ENCODE peak calls at places on chromosomes 2 and 18, in six cellular contexts. I is testis, D is aorta, L is A549, F is prostate gland, Z is WERI-Rb-1. W is an unnamed sample.

GRCh38 chr2:230443540-230443939 is 27.5 kb downstream of the SP100 start:
- DNase-seq in I (no peak), D (no peak), L (no peak), F (no peak), Z (no peak), W (no peak)

GRCh38 chr2:46850742-46851141 is 64.9 kb downstream of the MCFD2 start:
- DNase-seq in I (peak), D (peak), L (no peak), F (peak), Z (no peak), W (no peak)

GRCh38 chr2:162037028-162037795 is 36.8 kb downstream of the DPP4 start:
- DNase-seq in I (no peak), D (no peak), L (no peak), F (no peak), Z (no peak), W (no peak)

GRCh38 chr18:34864836-34865497 is 154.9 kb downstream of the DTNA start:
- DNase-seq in I (no peak), D (no peak), L (no peak), F (no peak), Z (no peak), W (no peak)

GRCh38 chr18:21851327-21851961 is 110.9 kb downstream of the MIB1 start:
- DNase-seq in I (no peak), D (no peak), L (no peak), F (no peak), Z (no peak), W (no peak)

GRCh38 chr2:197309369-197310231 is 980 bp downstream of the ANKRD44 start:
- DNase-seq in I (peak), D (peak), L (no peak), F (peak), Z (peak), W (no peak)

GRCh38 chr2:210072922-210073509 is 70.6 kb downstream of the RPE start:
- DNase-seq in I (no peak), D (no peak), L (peak), F (peak), Z (no peak), W (no peak)

GRCh38 chr2:20596193-20596972 is 54.5 kb downstream of the HS1BP3 start:
- DNase-seq in I (no peak), D (peak), L (no peak), F (no peak), Z (peak), W (no peak)

GRCh38 chr2:67221266-67221665 is 175.9 kb upstream of the ETAA1 start:
- DNase-seq in I (no peak), D (no peak), L (no peak), F (no peak), Z (no peak), W (no peak)

GRCh38 chr18:63439334-63439733 is 17.1 kb upstream of the VPS4B start:
- DNase-seq in I (peak), D (no peak), L (peak), F (peak), Z (peak), W (no peak)

GRCh38 chr2:11389551-11390528 is 45.4 kb upstream of the ROCK2 start:
- DNase-seq in I (no peak), D (no peak), L (peak), F (peak), Z (no peak), W (peak)

GRCh38 chr2:108278631-108279030 is 10.1 kb upstream of the SULT1C2 start:
- DNase-seq in I (no peak), D (no peak), L (no peak), F (no peak), Z (no peak), W (no peak)

GRCh38 chr2:117859924-117860647 is 45.6 kb downstream of the DDX18 start:
- DNase-seq in I (no peak), D (no peak), L (no peak), F (no peak), Z (no peak), W (no peak)

GRCh38 chr18:25057491-25058050 is 294.4 kb downstream of the ZNF521 start:
- DNase-seq in I (no peak), D (no peak), L (no peak), F (no peak), Z (no peak), W (no peak)

GRCh38 chr2:229003256-229003655 is 267.8 kb downstream of the PID1 start:
- DNase-seq in I (no peak), D (no peak), L (no peak), F (no peak), Z (no peak), W (no peak)

GRCh38 chr2:58010599-58010998 is 36.0 kb upstream of the VRK2 start:
- DNase-seq in I (no peak), D (no peak), L (no peak), F (no peak), Z (no peak), W (no peak)

GRCh38 chr2:106115250-106115649 is 78.9 kb downstream of the UXS1 start:
- DNase-seq in I (no peak), D (no peak), L (peak), F (no peak), Z (no peak), W (no peak)

GRCh38 chr2:120978359-120979050 is 242.8 kb downstream of the GLI2 start:
- DNase-seq in I (no peak), D (peak), L (peak), F (no peak), Z (no peak), W (no peak)

GRCh38 chr2:72813841-72814240 is 12.0 kb downstream of the EXOC6B start:
- DNase-seq in I (no peak), D (no peak), L (no peak), F (no peak), Z (no peak), W (no peak)

GRCh38 chr18:63869374-63869773 is 18.1 kb upstream of the SERPINB2 start:
- DNase-seq in I (no peak), D (peak), L (no peak), F (no peak), Z (no peak), W (no peak)

GRCh38 chr18:59228361-59228760 is 8.4 kb downstream of the GRP start:
- DNase-seq in I (no peak), D (no peak), L (no peak), F (no peak), Z (no peak), W (no peak)

GRCh38 chr18:47263197-47263827 is 11.9 kb upstream of the SKOR2 start:
- DNase-seq in I (no peak), D (no peak), L (no peak), F (no peak), Z (peak), W (no peak)

GRCh38 chr2:122858075-122858702 is 1102.7 kb downstream of the TSN start:
- DNase-seq in I (no peak), D (no peak), L (no peak), F (no peak), Z (no peak), W (no peak)

GRCh38 chr2:16273111-16273510 is 332.8 kb downstream of the MYCN start:
- DNase-seq in I (no peak), D (no peak), L (no peak), F (no peak), Z (no peak), W (no peak)

GRCh38 chr18:34787931-34788532 is 77.9 kb downstream of the DTNA start:
- DNase-seq in I (peak), D (no peak), L (peak), F (peak), Z (peak), W (no peak)

GRCh38 chr2:207836526-207837133 is 66.9 kb upstream of the FZD5 start:
- DNase-seq in I (no peak), D (no peak), L (no peak), F (no peak), Z (no peak), W (no peak)

GRCh38 chr18:21264651-21265050 is 22.6 kb downstream of the GREB1L start:
- DNase-seq in I (no peak), D (no peak), L (no peak), F (no peak), Z (no peak), W (no peak)

GRCh38 chr2:64931536-64932326 is 57.5 kb upstream of the SLC1A4 start:
- DNase-seq in I (no peak), D (no peak), L (no peak), F (no peak), Z (peak), W (no peak)

GRCh38 chr2:64934530-64934929 is 54.7 kb upstream of the SLC1A4 start:
- DNase-seq in I (no peak), D (no peak), L (no peak), F (no peak), Z (peak), W (no peak)

GRCh38 chr2:64930159-64930558 is 59.0 kb upstream of the SLC1A4 start:
- DNase-seq in I (no peak), D (no peak), L (no peak), F (no peak), Z (no peak), W (no peak)

GRCh38 chr2:64929329-64929728 is 59.9 kb upstream of the SLC1A4 start:
- DNase-seq in I (no peak), D (no peak), L (no peak), F (no peak), Z (no peak), W (no peak)

DNA sequence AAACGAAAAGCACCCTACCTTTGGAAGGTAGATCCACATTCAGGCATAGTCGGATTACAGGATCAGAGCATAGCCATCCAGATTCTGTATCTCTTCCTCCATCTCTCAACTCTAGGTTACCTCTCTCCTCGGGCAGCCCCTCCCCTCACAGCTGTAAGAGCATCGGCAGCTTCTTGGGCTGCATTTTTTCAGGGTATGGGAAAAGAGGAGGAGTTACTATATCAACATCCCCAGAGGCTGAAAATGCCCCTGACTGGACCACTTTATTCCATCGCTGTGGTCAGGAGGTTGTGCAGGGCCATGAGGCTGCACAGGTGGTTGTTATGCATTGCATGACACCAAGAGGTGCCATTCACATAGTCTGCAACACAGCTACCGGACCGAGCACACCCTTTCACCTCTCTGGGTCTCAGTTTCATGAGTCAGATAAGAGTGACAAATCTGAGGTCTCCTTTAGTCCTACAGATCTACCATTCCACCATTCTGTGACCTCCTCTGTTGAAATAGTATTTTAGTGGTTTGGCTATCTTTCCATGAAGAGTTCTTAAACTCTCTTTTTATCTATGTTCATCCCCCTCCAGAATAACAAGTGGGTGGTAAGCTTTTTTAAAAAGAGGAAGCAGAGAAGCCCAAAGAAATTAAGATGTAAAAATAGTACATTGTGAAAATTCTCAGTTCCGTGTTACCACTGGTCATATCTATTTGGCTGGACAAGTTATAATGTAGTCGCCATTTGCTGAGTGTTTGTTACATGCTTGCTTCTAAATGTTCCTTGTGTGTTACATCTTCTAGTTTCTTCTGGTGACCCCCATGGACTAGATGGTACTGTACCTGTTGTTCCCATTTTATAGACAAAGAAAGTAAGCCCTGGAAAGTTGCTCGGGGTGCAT is 56.6 kb upstream of the SLC1A4 start:
- DNase-seq in I (no peak), D (no peak), L (no peak), F (no peak), Z (peak), W (no peak)
- H3K27ac ChIP-seq in I (no peak), D (no peak), L (no peak), F (no peak), Z (no peak), W (no peak)

GRCh38 chr2:234690569-234691225 is 193.8 kb upstream of the ARL4C start:
- DNase-seq in I (no peak), D (no peak), L (no peak), F (peak), Z (peak), W (no peak)
- H3K27ac ChIP-seq in I (no peak), D (no peak), L (peak), F (peak), Z (peak), W (peak)

GRCh38 chr2:155904720-155905119 is 427.8 kb downstream of the NR4A2 start:
- DNase-seq in I (no peak), D (no peak), L (no peak), F (no peak), Z (no peak), W (no peak)
- H3K27ac ChIP-seq in I (no peak), D (no peak), L (no peak), F (no peak), Z (no peak), W (no peak)

GRCh38 chr2:28613181-28613580 is 117.3 kb downstream of the PLB1 start:
- DNase-seq in I (no peak), D (no peak), L (no peak), F (no peak), Z (no peak), W (no peak)

GRCh38 chr2:28616618-28617017 is 120.8 kb downstream of the PLB1 start:
- DNase-seq in I (no peak), D (no peak), L (no peak), F (no peak), Z (no peak), W (no peak)

GRCh38 chr2:28615691-28616090 is 119.8 kb downstream of the PLB1 start:
- DNase-seq in I (no peak), D (peak), L (no peak), F (no peak), Z (no peak), W (no peak)

GRCh38 chr2:28612131-28612812 is 116.4 kb downstream of the PLB1 start:
- DNase-seq in I (no peak), D (peak), L (no peak), F (no peak), Z (no peak), W (no peak)

DNA sequence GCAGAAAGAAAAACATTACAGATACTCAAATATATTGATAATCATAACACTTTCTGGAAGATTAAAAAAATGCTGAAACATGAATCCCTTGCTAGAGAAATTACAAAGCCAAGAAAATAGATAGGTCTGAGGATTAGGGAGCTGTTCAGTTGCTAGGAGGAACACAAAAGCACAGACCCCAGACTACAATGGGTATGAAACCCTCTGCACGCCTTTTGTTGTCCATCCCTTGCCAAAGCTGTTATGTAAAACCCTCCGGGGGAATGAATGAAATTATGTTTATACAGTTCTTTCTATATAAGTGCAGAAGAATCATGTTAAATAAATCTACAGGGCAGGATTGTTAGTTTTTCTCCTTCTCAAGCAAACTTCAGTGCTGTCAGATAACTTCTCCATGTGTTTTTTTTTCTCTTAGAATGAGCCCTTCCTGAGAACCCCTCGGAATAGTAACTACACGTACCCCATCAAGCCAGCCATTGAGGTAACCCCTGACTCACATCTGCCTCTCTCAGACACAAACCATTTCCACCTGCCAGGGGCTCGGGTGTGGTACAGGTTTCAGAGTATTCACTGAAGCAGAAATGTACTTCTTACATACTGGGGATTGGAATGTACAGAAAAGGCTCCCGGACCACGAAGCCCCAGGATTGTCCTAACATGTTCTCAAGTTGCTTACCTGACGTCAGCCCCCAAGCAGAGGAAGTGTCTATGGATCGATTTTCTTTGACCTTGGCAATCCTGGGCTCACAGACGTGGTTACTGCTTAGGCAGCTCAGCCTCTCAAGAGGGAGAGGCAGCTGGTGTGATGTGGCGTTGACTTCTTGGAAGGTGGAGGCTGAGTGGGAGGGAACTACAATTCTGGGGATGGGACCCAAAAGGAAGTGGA is 118.0 kb downstream of the PLB1 start:
- DNase-seq in I (no peak), D (peak), L (no peak), F (no peak), Z (peak), W (peak)
- H3K27ac ChIP-seq in I (no peak), D (no peak), L (peak), F (peak), Z (peak), W (peak)

GRCh38 chr18:48742304-48742703 is 203.5 kb downstream of the CTIF start:
- DNase-seq in I (no peak), D (no peak), L (no peak), F (no peak), Z (no peak), W (no peak)
- H3K27ac ChIP-seq in I (no peak), D (no peak), L (no peak), F (no peak), Z (no peak), W (no peak)

DNA sequence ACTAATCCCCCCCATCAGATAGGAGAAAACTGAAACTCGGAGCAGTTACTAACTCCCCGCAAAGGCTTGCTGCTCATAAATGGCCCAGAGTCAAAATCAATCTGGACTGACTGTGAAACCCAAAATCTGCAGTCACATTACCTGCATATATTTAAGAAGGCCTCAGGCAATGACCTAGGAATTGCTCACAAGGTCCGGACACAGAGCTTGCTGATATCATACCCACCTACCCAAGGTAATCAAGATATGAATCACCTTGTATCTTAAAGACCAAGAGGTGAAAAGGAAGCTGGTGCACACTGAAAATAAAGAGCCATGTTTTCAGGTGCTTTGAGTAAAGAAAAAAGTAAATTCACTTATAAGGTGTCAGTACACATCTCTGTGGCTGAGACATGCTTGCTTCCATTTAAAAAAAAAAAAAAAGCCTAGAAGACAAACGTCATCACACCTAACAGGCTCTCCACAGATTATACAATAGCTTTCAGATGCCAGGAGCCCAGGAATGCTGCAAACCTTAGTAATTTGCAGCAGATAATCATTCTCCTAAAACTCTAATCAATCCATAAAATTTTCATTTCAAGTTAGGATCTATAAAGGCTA is 195.4 kb downstream of the ZEB2 start:
- DNase-seq in I (no peak), D (no peak), L (no peak), F (no peak), Z (no peak), W (peak)
- H3K27ac ChIP-seq in I (no peak), D (no peak), L (no peak), F (no peak), Z (no peak), W (no peak)